ENCODE peak calls at places on chromosomes 2 and 18, in nine cellular contexts. H, R, E, F, K, T, M, Y and L are unnamed samples.

GRCh38 chr2:27680571-27680970 is 16.9 kb downstream of the SLC4A1AP start:
- DNase-seq in H (no peak), R (no peak), E (no peak), F (no peak), K (no peak), T (no peak), M (no peak), Y (no peak), L (no peak)

GRCh38 chr2:238657132-238658053 is 190.5 kb upstream of the TWIST2 start:
- DNase-seq in H (no peak), R (no peak), E (peak), F (no peak), K (no peak), T (no peak), M (no peak), Y (no peak), L (no peak)

GRCh38 chr2:218091743-218092142 is 22.7 kb downstream of the RUFY4 start:
- DNase-seq in H (no peak), R (no peak), E (no peak), F (no peak), K (no peak), T (no peak), M (no peak), Y (no peak), L (no peak)

GRCh38 chr18:48819276-48819675 is 131.5 kb downstream of the SMAD7 start:
- DNase-seq in H (no peak), R (peak), E (no peak), F (no peak), K (no peak), T (no peak), M (no peak), Y (no peak), L (no peak)

GRCh38 chr2:6828299-6828584 is 37.5 kb downstream of the CMPK2 start:
- DNase-seq in H (peak), R (no peak), E (peak), F (no peak), K (no peak), T (no peak), M (no peak), Y (no peak), L (no peak)

GRCh38 chr2:156399950-156400703 is 36.1 kb upstream of the GPD2 start:
- DNase-seq in H (peak), R (peak), E (peak), F (peak), K (peak), T (peak), M (peak), Y (peak), L (peak)

GRCh38 chr18:63237911-63238710 is 81.5 kb downstream of the BCL2 start:
- DNase-seq in H (peak), R (no peak), E (peak), F (peak), K (no peak), T (no peak), M (peak), Y (no peak), L (no peak)

GRCh38 chr2:26462511-26463251 is 15.2 kb downstream of the OTOF start:
- DNase-seq in H (peak), R (no peak), E (peak), F (no peak), K (peak), T (peak), M (peak), Y (peak), L (no peak)

GRCh38 chr2:66021296-66021695 is 413.6 kb upstream of the MEIS1 start:
- DNase-seq in H (no peak), R (no peak), E (no peak), F (no peak), K (no peak), T (no peak), M (no peak), Y (no peak), L (no peak)

GRCh38 chr2:219561179-219562048 is 9.9 kb downstream of the OBSL1 start:
- DNase-seq in H (no peak), R (no peak), E (no peak), F (no peak), K (no peak), T (peak), M (no peak), Y (no peak), L (no peak)

GRCh38 chr2:39664898-39665591 is 672 bp upstream of the TMEM178A start:
- DNase-seq in H (no peak), R (no peak), E (no peak), F (no peak), K (no peak), T (no peak), M (no peak), Y (no peak), L (no peak)

GRCh38 chr2:69980408-69980807 is 19.0 kb upstream of the ASPRV1 start:
- DNase-seq in H (no peak), R (no peak), E (peak), F (no peak), K (no peak), T (no peak), M (no peak), Y (no peak), L (no peak)

GRCh38 chr2:932320-933221 is 18.1 kb upstream of the SNTG2 start:
- DNase-seq in H (no peak), R (no peak), E (no peak), F (no peak), K (no peak), T (no peak), M (no peak), Y (no peak), L (no peak)

GRCh38 chr2:240303896-240304745 is 131.3 kb upstream of the GPC1 start:
- DNase-seq in H (no peak), R (no peak), E (no peak), F (no peak), K (no peak), T (no peak), M (no peak), Y (peak), L (no peak)

GRCh38 chr2:177592397-177592796 is 199.8 kb downstream of the AGPS start:
- DNase-seq in H (no peak), R (no peak), E (no peak), F (no peak), K (no peak), T (no peak), M (no peak), Y (no peak), L (no peak)

GRCh38 chr2:21165350-21165749 is 41.6 kb downstream of the TDRD15 start:
- DNase-seq in H (no peak), R (no peak), E (no peak), F (no peak), K (no peak), T (no peak), M (no peak), Y (no peak), L (no peak)

GRCh38 chr18:21682276-21683051 is 22.1 kb downstream of the ABHD3 start:
- DNase-seq in H (peak), R (no peak), E (peak), F (no peak), K (no peak), T (no peak), M (no peak), Y (no peak), L (no peak)

GRCh38 chr2:127411609-127412370 is 6.4 kb upstream of the PROC start:
- DNase-seq in H (no peak), R (no peak), E (no peak), F (no peak), K (peak), T (no peak), M (no peak), Y (no peak), L (no peak)

GRCh38 chr2:168757223-168757622 is 45.2 kb upstream of the NOSTRIN start:
- DNase-seq in H (no peak), R (no peak), E (no peak), F (no peak), K (no peak), T (no peak), M (no peak), Y (no peak), L (no peak)

GRCh38 chr2:127145255-127145899 is 38.4 kb upstream of the BIN1 start:
- DNase-seq in H (peak), R (no peak), E (peak), F (no peak), K (no peak), T (no peak), M (no peak), Y (no peak), L (no peak)

GRCh38 chr2:176553685-176554106 is 284.5 kb downstream of the MTX2 start:
- DNase-seq in H (peak), R (no peak), E (peak), F (peak), K (peak), T (peak), M (peak), Y (peak), L (peak)

GRCh38 chr2:54557601-54558187 is 101.6 kb downstream of the SPTBN1 start:
- DNase-seq in H (no peak), R (peak), E (peak), F (no peak), K (peak), T (peak), M (peak), Y (no peak), L (peak)

GRCh38 chr2:121255363-121255762 is 29.6 kb downstream of the TFCP2L1 start:
- DNase-seq in H (no peak), R (no peak), E (no peak), F (no peak), K (peak), T (no peak), M (peak), Y (no peak), L (no peak)

GRCh38 chr2:23019476-23019875 is 365.5 kb upstream of the KLHL29 start:
- DNase-seq in H (no peak), R (no peak), E (no peak), F (no peak), K (no peak), T (no peak), M (no peak), Y (no peak), L (no peak)

GRCh38 chr2:10020001-10020400 is 23.3 kb upstream of the KLF11 start:
- DNase-seq in H (no peak), R (no peak), E (no peak), F (no peak), K (no peak), T (peak), M (no peak), Y (no peak), L (no peak)

GRCh38 chr2:133667085-133667484 is 98.8 kb upstream of the NCKAP5 start:
- DNase-seq in H (peak), R (no peak), E (no peak), F (no peak), K (no peak), T (no peak), M (no peak), Y (no peak), L (no peak)

GRCh38 chr2:218249686-218250085 is 11.1 kb upstream of the GPBAR1 start:
- DNase-seq in H (no peak), R (no peak), E (no peak), F (no peak), K (no peak), T (no peak), M (no peak), Y (no peak), L (no peak)

GRCh38 chr2:74063486-74063885 is 78.8 kb downstream of the TET3 start:
- DNase-seq in H (no peak), R (no peak), E (peak), F (no peak), K (no peak), T (no peak), M (no peak), Y (no peak), L (no peak)

GRCh38 chr2:47617523-47618271 is 165.2 kb upstream of the MSH6 start:
- DNase-seq in H (no peak), R (no peak), E (no peak), F (no peak), K (no peak), T (no peak), M (no peak), Y (no peak), L (no peak)

GRCh38 chr2:9336209-9336533 is 87.2 kb downstream of the ITGB1BP1 start:
- DNase-seq in H (no peak), R (no peak), E (peak), F (no peak), K (peak), T (no peak), M (no peak), Y (no peak), L (peak)

GRCh38 chr2:383888-384287 is 96.0 kb upstream of the ALKAL2 start:
- DNase-seq in H (no peak), R (no peak), E (no peak), F (no peak), K (no peak), T (no peak), M (peak), Y (no peak), L (no peak)